ENCODE peak calls at places on chromosomes 1 and 21, in six cellular contexts. H, U, X, K, W and J are unnamed samples. For H3K27me3 and H3K4me1, the result is how much of the 10 kb centered on the place peaks cover.

GRCh38 chr1:13628218-13628617 is 44.6 kb downstream of the PDPN start:
- DNase-seq in H (no peak), U (no peak), X (no peak), K (peak), W (no peak), J (no peak)

GRCh38 chr1:153483776-153484175 is 23.3 kb upstream of the S100A7 start:
- DNase-seq in H (no peak), U (no peak), X (no peak), K (no peak), W (no peak), J (no peak)

GRCh38 chr1:228236744-228237143 is 28.9 kb downstream of the OBSCN start:
- DNase-seq in H (no peak), U (peak), X (no peak), K (peak), W (peak), J (no peak)

GRCh38 chr1:108691886-108692723 is at the start of gene PRPF38B:
- DNase-seq in H (peak), U (peak), X (peak), K (peak), W (peak), J (peak)

GRCh38 chr1:40796939-40797667 is 13.5 kb downstream of the KCNQ4 start:
- DNase-seq in H (no peak), U (peak), X (no peak), K (peak), W (no peak), J (no peak)

GRCh38 chr1:181117648-181118449 is 29.3 kb downstream of the IER5 start:
- DNase-seq in H (no peak), U (no peak), X (no peak), K (no peak), W (peak), J (peak)

GRCh38 chr1:172323666-172324065 is 96.8 kb upstream of the C1orf105 start:
- DNase-seq in H (no peak), U (no peak), X (no peak), K (no peak), W (no peak), J (no peak)

GRCh38 chr1:226778657-226779058 is 39.6 kb upstream of the ITPKB start:
- DNase-seq in H (no peak), U (peak), X (no peak), K (peak), W (peak), J (no peak)

GRCh38 chr1:109091196-109092193 is 931 bp downstream of the TMEM167B start:
- DNase-seq in H (no peak), U (no peak), X (peak), K (peak), W (peak), J (no peak)

GRCh38 chr1:93874025-93874651 is 4.9 kb downstream of the DNTTIP2 start:
- DNase-seq in H (peak), U (no peak), X (no peak), K (peak), W (no peak), J (no peak)

GRCh38 chr1:174874337-174875053 is 125.3 kb upstream of the CACYBP start:
- DNase-seq in H (no peak), U (no peak), X (no peak), K (no peak), W (peak), J (no peak)

GRCh38 chr1:5993553-5994510 is 1.6 kb upstream of the NPHP4 start:
- DNase-seq in H (peak), U (no peak), X (no peak), K (no peak), W (no peak), J (peak)

GRCh38 chr1:103265551-103265950 is 157.2 kb upstream of the COL11A1 start:
- DNase-seq in H (no peak), U (no peak), X (no peak), K (peak), W (no peak), J (no peak)

GRCh38 chr1:155128755-155129473 is 1.2 kb downstream of the EFNA1 start:
- DNase-seq in H (no peak), U (peak), X (no peak), K (no peak), W (peak), J (no peak)

GRCh38 chr1:198493324-198493723 is 47.2 kb downstream of the ATP6V1G3 start:
- DNase-seq in H (no peak), U (no peak), X (no peak), K (peak), W (no peak), J (peak)

GRCh38 chr1:192489748-192490147 is 85.8 kb upstream of the RGS1 start:
- DNase-seq in H (no peak), U (peak), X (peak), K (peak), W (peak), J (peak)

GRCh38 chr1:55536466-55536865 is 321.3 kb upstream of the USP24 start:
- DNase-seq in H (no peak), U (no peak), X (no peak), K (no peak), W (no peak), J (no peak)

GRCh38 chr1:7110306-7110705 is 325.1 kb downstream of the CAMTA1 start:
- DNase-seq in H (no peak), U (no peak), X (no peak), K (peak), W (no peak), J (no peak)

GRCh38 chr21:41837756-41838297 is 41.3 kb downstream of the PRDM15 start:
- DNase-seq in H (no peak), U (no peak), X (no peak), K (no peak), W (no peak), J (no peak)

GRCh38 chr1:114609826-114610225 is 28.4 kb upstream of the BCAS2 start:
- DNase-seq in H (no peak), U (no peak), X (no peak), K (no peak), W (no peak), J (no peak)

GRCh38 chr1:2290595-2291510 is 62.7 kb downstream of the SKI start:
- DNase-seq in H (peak), U (peak), X (peak), K (peak), W (peak), J (peak)

GRCh38 chr1:220798338-220798737 is 11.6 kb downstream of the MTARC1 start:
- DNase-seq in H (no peak), U (no peak), X (no peak), K (no peak), W (no peak), J (no peak)

GRCh38 chr1:19317126-19317910 is 5.2 kb downstream of the SLC66A1 start:
- DNase-seq in H (no peak), U (no peak), X (no peak), K (no peak), W (no peak), J (no peak)

GRCh38 chr1:6208723-6209660 is 3.1 kb downstream of the RNF207 start:
- DNase-seq in H (no peak), U (peak), X (no peak), K (peak), W (peak), J (peak)

GRCh38 chr1:200242379-200243041 is 167.3 kb downstream of the ZNF281 start:
- DNase-seq in H (no peak), U (no peak), X (no peak), K (peak), W (no peak), J (no peak)

GRCh38 chr1:207578796-207579435 is 66.0 kb upstream of the CR1L start:
- DNase-seq in H (no peak), U (no peak), X (no peak), K (no peak), W (no peak), J (no peak)

GRCh38 chr1:94803517-94804441 is 16.4 kb upstream of the SLC44A3 start:
- DNase-seq in H (no peak), U (peak), X (no peak), K (peak), W (peak), J (no peak)

GRCh38 chr1:209911746-209912145 is 26.3 kb upstream of the SYT14 start:
- DNase-seq in H (no peak), U (no peak), X (no peak), K (no peak), W (no peak), J (no peak)

GRCh38 chr1:205224736-205225135 is 3.0 kb upstream of the TMCC2 start:
- DNase-seq in H (no peak), U (no peak), X (no peak), K (no peak), W (no peak), J (no peak)

GRCh38 chr1:45008516-45008915 is 2.6 kb downstream of the HECTD3 start:
- DNase-seq in H (no peak), U (no peak), X (no peak), K (no peak), W (no peak), J (no peak)

GRCh38 chr1:54577612-54578011 is 29.6 kb downstream of the ACOT11 start:
- DNase-seq in H (no peak), U (peak), X (peak), K (peak), W (peak), J (peak)

GRCh38 chr1:115426271-115426771 is 88.3 kb upstream of the NGF start:
- DNase-seq in H (no peak), U (peak), X (peak), K (peak), W (no peak), J (no peak)

GRCh38 chr1:89884718-89885596 is 64.1 kb downstream of the LRRC8D start:
- DNase-seq in H (no peak), U (no peak), X (no peak), K (peak), W (no peak), J (no peak)

GRCh38 chr1:23485002-23485332 is 988 bp upstream of the ASAP3 start:
- DNase-seq in H (no peak), U (no peak), X (no peak), K (no peak), W (no peak), J (no peak)

GRCh38 chr1:32742132-32742947 is 39.8 kb upstream of the SYNC start:
- DNase-seq in H (no peak), U (no peak), X (peak), K (no peak), W (peak), J (no peak)

GRCh38 chr1:119285482-119285881 is 83.1 kb upstream of the HAO2 start:
- DNase-seq in H (no peak), U (peak), X (no peak), K (peak), W (no peak), J (no peak)

GRCh38 chr1:59022199-59022598 is 238.4 kb upstream of the JUN start:
- DNase-seq in H (no peak), U (no peak), X (no peak), K (no peak), W (no peak), J (no peak)

GRCh38 chr21:23480591-23481270 is 2126.6 kb downstream of the MRPL39 start:
- DNase-seq in H (no peak), U (no peak), X (no peak), K (no peak), W (no peak), J (no peak)

GRCh38 chr1:117146570-117147340 is 25.2 kb upstream of the TRIM45 start:
- DNase-seq in H (no peak), U (no peak), X (no peak), K (peak), W (no peak), J (no peak)

GRCh38 chr1:9198538-9199361 is 35.8 kb upstream of the H6PD start:
- DNase-seq in H (no peak), U (no peak), X (no peak), K (peak), W (no peak), J (peak)
- H3K27me3 ChIP-seq in H (under half), U (under half), X (under half), K (under half), W (half or more), J (half or more)

DNA sequence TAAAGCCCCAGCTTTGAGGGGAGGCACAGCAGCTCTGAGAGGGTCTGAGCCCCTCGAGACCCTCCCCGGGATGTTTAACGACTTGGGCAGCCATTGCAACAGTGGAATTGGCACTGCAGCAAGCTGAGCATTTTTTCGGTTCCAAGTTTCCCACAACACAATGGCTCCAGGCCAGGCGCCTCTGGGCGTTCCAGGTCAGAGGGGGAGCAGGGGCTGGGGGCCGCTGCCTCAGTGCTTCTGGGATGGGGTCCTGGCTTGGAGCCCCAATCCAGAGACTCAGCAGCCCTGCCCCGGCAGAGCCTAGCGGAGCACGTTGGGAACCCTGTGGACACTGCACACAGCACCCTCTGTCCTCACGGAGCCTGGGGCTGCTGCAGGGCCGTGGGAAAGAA is 50.0 kb downstream of the COL18A1 start:
- DNase-seq in H (no peak), U (no peak), X (no peak), K (peak), W (no peak), J (peak)
- H3K4me1 ChIP-seq in H (under half), U (under half), X (under half), K (under half), W (under half), J (under half)

GRCh38 chr21:45328198-45329087 is 40.7 kb upstream of the POFUT2 start:
- DNase-seq in H (no peak), U (no peak), X (no peak), K (no peak), W (no peak), J (no peak)

GRCh38 chr21:45329261-45330074 is 41.8 kb upstream of the POFUT2 start:
- DNase-seq in H (no peak), U (no peak), X (no peak), K (no peak), W (no peak), J (peak)

GRCh38 chr21:45331521-45332257 is 44.0 kb upstream of the POFUT2 start:
- DNase-seq in H (no peak), U (no peak), X (no peak), K (no peak), W (no peak), J (peak)

GRCh38 chr21:45330851-45331261 is 43.2 kb upstream of the POFUT2 start:
- DNase-seq in H (no peak), U (no peak), X (no peak), K (no peak), W (no peak), J (no peak)

GRCh38 chr21:45330075-45330781 is 42.5 kb upstream of the POFUT2 start:
- DNase-seq in H (no peak), U (no peak), X (no peak), K (peak), W (peak), J (peak)
- H3K27ac ChIP-seq in H (no peak), U (no peak), X (no peak), K (peak), W (peak), J (peak)

DNA sequence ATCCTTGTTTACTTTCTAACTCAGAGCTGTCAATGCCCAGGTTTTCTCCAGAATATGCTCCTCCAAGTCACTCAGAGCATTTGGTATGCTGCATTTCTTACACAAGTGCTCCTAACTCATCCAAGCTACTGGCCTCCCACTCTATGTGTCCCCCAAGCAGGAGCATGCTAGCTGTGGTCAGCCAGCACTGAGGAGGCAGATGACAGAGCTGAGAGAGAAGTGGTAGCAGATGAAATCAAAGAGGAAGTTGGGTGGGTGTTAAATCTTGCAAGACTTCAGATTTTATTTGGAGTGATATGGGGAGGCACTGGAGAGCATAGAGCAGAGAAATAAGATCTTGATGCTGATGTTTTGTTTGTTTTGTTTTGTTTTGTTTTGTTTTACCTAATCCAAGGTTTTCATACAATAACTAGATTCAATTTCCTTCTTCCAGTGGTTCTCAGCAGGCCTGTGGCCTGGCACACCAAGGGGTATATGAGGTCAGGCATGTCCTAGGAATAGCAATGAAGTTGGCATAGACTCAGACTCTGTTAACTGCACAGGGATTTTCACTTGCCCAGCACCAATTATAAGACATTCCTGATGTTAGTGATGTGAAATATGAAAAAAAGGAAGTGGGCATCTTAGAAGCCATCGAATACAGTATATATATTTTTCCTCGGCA is 3.1 kb upstream of the PGBD5 start:
- DNase-seq in H (no peak), U (no peak), X (no peak), K (no peak), W (no peak), J (no peak)
- H3K27me3 ChIP-seq in H (under half), U (under half), X (under half), K (under half), W (under half), J (under half)

GRCh38 chr1:15151377-15151806 is 2.2 kb upstream of the TMEM51 start:
- DNase-seq in H (no peak), U (no peak), X (no peak), K (no peak), W (no peak), J (no peak)

GRCh38 chr1:15153184-15153841 is at the start of gene TMEM51:
- DNase-seq in H (no peak), U (peak), X (peak), K (peak), W (peak), J (peak)

GRCh38 chr1:15153842-15154479 is 414 bp downstream of the TMEM51 start:
- DNase-seq in H (no peak), U (peak), X (peak), K (peak), W (peak), J (peak)

GRCh38 chr1:15151871-15152270 is 1.7 kb upstream of the TMEM51 start:
- DNase-seq in H (no peak), U (no peak), X (no peak), K (no peak), W (no peak), J (no peak)

GRCh38 chr1:15152318-15153183 is 996 bp upstream of the TMEM51 start:
- DNase-seq in H (no peak), U (peak), X (peak), K (peak), W (peak), J (peak)
- H3K4me1 ChIP-seq in H (under half), U (half or more), X (under half), K (under half), W (under half), J (under half)